ENCODE peak calls at places on chromosomes 12 and 14, in five cellular contexts. L, D, O, Z and Y are unnamed samples.

GRCh38 chr14:36604757-36605505 is 22.5 kb upstream of the NKX2-8 start:
- DNase-seq in L (peak), D (peak), O (no peak), Z (peak), Y (peak)

GRCh38 chr12:47740536-47741339 is 15.4 kb upstream of the ENDOU start:
- DNase-seq in L (no peak), D (no peak), O (no peak), Z (no peak), Y (no peak)

GRCh38 chr12:51788876-51789275 is 59.6 kb downstream of the FIGNL2 start:
- DNase-seq in L (no peak), D (no peak), O (no peak), Z (peak), Y (peak)

GRCh38 chr14:68236525-68236924 is 416.9 kb downstream of the RAD51B start:
- DNase-seq in L (no peak), D (no peak), O (no peak), Z (no peak), Y (no peak)

GRCh38 chr12:18794000-18794399 is 56.1 kb downstream of the CAPZA3 start:
- DNase-seq in L (no peak), D (no peak), O (no peak), Z (no peak), Y (no peak)

GRCh38 chr12:66120477-66120876 is 10.1 kb downstream of the LLPH start:
- DNase-seq in L (no peak), D (no peak), O (no peak), Z (no peak), Y (no peak)

GRCh38 chr12:116441292-116441691 is 117.9 kb upstream of the MAP1LC3B2 start:
- DNase-seq in L (no peak), D (no peak), O (no peak), Z (no peak), Y (peak)

GRCh38 chr12:51961834-51962233 is 10.3 kb downstream of the ACVR1B start:
- DNase-seq in L (no peak), D (no peak), O (no peak), Z (no peak), Y (no peak)

GRCh38 chr14:85852900-85853299 is 323.0 kb downstream of the FLRT2 start:
- DNase-seq in L (no peak), D (no peak), O (no peak), Z (peak), Y (no peak)

GRCh38 chr14:57574617-57575288 is 81.1 kb upstream of the CCDC198 start:
- DNase-seq in L (no peak), D (no peak), O (no peak), Z (peak), Y (no peak)

GRCh38 chr14:99872786-99873440 is 79.7 kb downstream of the EML1 start:
- DNase-seq in L (no peak), D (peak), O (peak), Z (peak), Y (peak)

GRCh38 chr12:71400481-71400880 is 39.1 kb upstream of the LGR5 start:
- DNase-seq in L (no peak), D (no peak), O (no peak), Z (no peak), Y (no peak)

GRCh38 chr12:96051756-96052155 is 16.4 kb upstream of the LTA4H start:
- DNase-seq in L (no peak), D (no peak), O (no peak), Z (no peak), Y (no peak)

GRCh38 chr12:123120452-123121166 is 30.3 kb downstream of the PITPNM2 start:
- DNase-seq in L (no peak), D (no peak), O (no peak), Z (no peak), Y (no peak)

GRCh38 chr12:98593351-98594049 is at the start of gene SLC25A3:
- DNase-seq in L (peak), D (peak), O (peak), Z (peak), Y (peak)

GRCh38 chr12:56683-57346 is 9.8 kb upstream of the IQSEC3 start:
- DNase-seq in L (peak), D (no peak), O (no peak), Z (peak), Y (no peak)

GRCh38 chr14:21308479-21309237 is 28.8 kb downstream of the RPGRIP1 start:
- DNase-seq in L (peak), D (peak), O (peak), Z (peak), Y (peak)

GRCh38 chr14:85514487-85514886 is 15.5 kb upstream of the FLRT2 start:
- DNase-seq in L (no peak), D (no peak), O (no peak), Z (no peak), Y (no peak)

GRCh38 chr14:91288876-91289275 is 44.4 kb upstream of the GPR68 start:
- DNase-seq in L (no peak), D (no peak), O (no peak), Z (no peak), Y (no peak)

GRCh38 chr14:101962503-101962874 is 1.9 kb upstream of the DYNC1H1 start:
- DNase-seq in L (no peak), D (no peak), O (no peak), Z (peak), Y (peak)

GRCh38 chr14:63933701-63934100 is 80.9 kb downstream of the SYNE2 start:
- DNase-seq in L (no peak), D (peak), O (no peak), Z (no peak), Y (no peak)

GRCh38 chr12:47882796-47883546 is 21.8 kb downstream of the VDR start:
- DNase-seq in L (no peak), D (no peak), O (no peak), Z (no peak), Y (no peak)

GRCh38 chr12:109726106-109726497 is 12.5 kb downstream of the FAM222A start:
- DNase-seq in L (no peak), D (no peak), O (no peak), Z (no peak), Y (no peak)

GRCh38 chr14:94992046-94992445 is 165.3 kb downstream of the DICER1 start:
- DNase-seq in L (no peak), D (no peak), O (no peak), Z (no peak), Y (no peak)

GRCh38 chr12:40054554-40055226 is 51.2 kb downstream of the SLC2A13 start:
- DNase-seq in L (no peak), D (no peak), O (no peak), Z (peak), Y (peak)

GRCh38 chr12:77830502-77830901 is at the start of gene NAV3:
- DNase-seq in L (no peak), D (no peak), O (no peak), Z (no peak), Y (no peak)

GRCh38 chr12:1517007-1517406 is 77.4 kb downstream of the FBXL14 start:
- DNase-seq in L (peak), D (no peak), O (no peak), Z (peak), Y (peak)

GRCh38 chr14:74618078-74618952 is 6.3 kb upstream of the LTBP2 start:
- DNase-seq in L (no peak), D (no peak), O (no peak), Z (peak), Y (peak)

GRCh38 chr12:6827437-6827894 is 741 bp upstream of the P3H3 start:
- DNase-seq in L (peak), D (peak), O (no peak), Z (peak), Y (peak)

GRCh38 chr12:2647186-2647585 is 147.6 kb upstream of the FKBP4 start:
- DNase-seq in L (no peak), D (no peak), O (no peak), Z (no peak), Y (no peak)

GRCh38 chr12:45235087-45236025 is 19.5 kb downstream of the ANO6 start:
- DNase-seq in L (peak), D (no peak), O (no peak), Z (peak), Y (peak)

GRCh38 chr14:99590746-99591555 is 13.1 kb downstream of the CCDC85C start:
- DNase-seq in L (no peak), D (no peak), O (no peak), Z (no peak), Y (peak)

DNA sequence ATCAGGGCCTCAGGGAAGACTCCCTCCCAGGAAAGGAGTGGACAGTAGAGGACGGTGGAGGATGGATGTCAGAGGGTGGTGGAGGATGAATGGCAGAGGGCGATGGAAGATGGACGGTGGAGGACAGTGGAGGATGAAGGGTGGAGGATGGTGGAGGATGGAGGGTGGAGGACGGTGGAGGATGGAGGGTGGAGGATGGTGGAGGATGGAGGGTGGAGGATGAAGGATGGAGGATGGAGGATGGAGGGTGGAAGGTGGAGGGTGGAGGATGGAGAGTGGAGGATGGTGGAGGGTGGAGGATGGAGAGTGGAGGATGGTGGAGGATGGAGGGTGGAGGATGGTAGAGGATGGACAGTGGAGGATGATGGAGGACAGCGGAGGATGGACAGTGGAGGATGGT is 95.9 kb downstream of the LRRC74A start:
- DNase-seq in L (no peak), D (no peak), O (no peak), Z (no peak), Y (no peak)
- H2BK5ac ChIP-seq in L (no peak), D (peak), O (peak), Z (no peak), Y (peak)

GRCh38 chr14:49971156-49972141 is 78.6 kb downstream of the ARF6 start:
- DNase-seq in L (no peak), D (no peak), O (no peak), Z (no peak), Y (peak)
- H2BK5ac ChIP-seq in L (no peak), D (no peak), O (no peak), Z (no peak), Y (peak)

GRCh38 chr12:31366104-31366621 is 40.2 kb upstream of the SINHCAF start:
- DNase-seq in L (no peak), D (no peak), O (no peak), Z (no peak), Y (no peak)

GRCh38 chr12:31370645-31371620 is 45.0 kb upstream of the SINHCAF start:
- DNase-seq in L (peak), D (peak), O (peak), Z (peak), Y (no peak)

GRCh38 chr12:31368666-31369361 is 42.9 kb upstream of the SINHCAF start:
- DNase-seq in L (peak), D (peak), O (no peak), Z (peak), Y (peak)

DNA sequence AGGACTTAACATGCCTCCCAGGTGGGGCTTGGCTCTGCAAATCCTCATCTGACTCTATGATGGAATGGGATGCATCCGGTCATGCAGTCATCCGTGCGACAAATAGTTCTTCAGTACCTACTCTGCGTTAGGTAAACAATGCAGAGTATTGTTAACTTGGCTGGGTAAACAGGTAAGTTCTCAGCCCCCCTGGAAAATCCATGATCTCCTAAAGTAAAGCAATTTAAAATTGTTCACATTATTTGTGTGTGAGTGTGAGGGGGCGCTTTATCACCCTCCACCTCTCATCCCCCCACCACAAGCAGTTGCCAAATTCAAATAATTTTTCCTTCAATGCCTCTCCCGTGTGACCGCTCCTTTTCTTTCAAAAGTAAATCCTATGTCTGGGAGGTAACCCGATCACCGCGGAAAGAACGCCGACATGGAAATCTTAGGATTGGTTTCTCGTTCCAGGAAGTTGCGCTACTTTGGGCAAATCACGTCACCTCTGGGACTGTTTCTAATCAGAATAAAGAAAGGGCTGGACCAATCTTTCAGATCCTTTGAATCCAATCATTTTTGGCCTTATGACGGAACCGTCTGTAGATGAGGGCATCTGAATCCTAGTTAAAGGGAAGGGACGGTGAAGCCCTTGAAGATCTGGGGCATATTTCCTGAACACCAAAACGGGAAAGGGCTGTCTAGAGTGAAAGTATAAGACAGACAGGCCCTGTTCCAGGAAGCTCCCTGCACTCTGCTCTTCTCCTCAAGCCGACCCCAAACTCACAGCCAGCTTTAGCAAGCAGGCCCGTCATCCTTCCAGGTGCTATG is 44.0 kb upstream of the SINHCAF start:
- DNase-seq in L (peak), D (peak), O (no peak), Z (peak), Y (peak)
- H2BK5ac ChIP-seq in L (peak), D (peak), O (peak), Z (peak), Y (no peak)

GRCh38 chr14:31401369-31401932 is 18.9 kb downstream of the HEATR5A start:
- DNase-seq in L (no peak), D (no peak), O (no peak), Z (no peak), Y (no peak)
- H2BK5ac ChIP-seq in L (no peak), D (no peak), O (no peak), Z (no peak), Y (no peak)

DNA sequence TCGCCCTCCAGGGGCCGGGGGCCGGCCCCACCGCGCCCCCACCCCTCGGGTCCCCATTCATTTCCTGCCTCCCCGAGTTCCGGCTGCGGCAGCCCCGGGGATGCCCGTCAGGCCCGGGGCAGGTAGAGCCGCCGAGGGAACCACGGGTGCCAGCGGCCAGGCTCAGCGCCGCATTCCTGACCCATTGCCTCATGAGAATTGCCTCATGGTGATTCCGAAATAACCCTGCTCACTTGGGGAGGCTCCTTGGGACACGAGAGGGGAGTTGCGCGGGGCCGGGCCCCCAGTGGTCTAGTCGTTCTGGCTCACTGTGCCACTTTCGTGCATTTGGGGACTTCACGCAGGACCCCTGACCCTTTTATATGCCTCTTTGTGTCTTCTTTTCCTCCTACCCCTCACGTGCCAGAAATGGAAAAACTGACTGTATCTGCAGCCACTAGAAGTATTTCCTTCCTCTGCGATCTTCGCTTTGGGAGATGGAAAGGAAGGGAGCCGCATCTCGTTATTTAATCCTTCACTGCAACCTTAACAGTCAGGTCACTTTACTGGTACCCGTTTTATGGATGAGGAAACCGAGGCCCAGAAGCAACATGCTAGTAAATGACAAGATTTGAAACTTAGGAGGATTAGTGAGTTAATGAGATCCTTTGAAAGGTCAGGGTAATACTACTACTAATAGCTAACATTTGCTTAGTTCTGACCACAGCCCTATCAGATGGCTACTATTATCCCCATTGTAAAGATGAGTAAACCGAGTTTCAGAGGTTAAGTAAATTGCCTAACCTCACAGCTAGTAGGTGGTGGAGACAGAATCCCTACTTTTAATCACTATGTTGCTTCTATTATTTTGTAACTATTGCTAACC is 754 bp downstream of the PTPN11 start:
- DNase-seq in L (peak), D (peak), O (no peak), Z (peak), Y (peak)
- H2BK5ac ChIP-seq in L (no peak), D (peak), O (peak), Z (no peak), Y (peak)

GRCh38 chr12:125983094-125983783 is 918.0 kb downstream of the AACS start:
- DNase-seq in L (peak), D (peak), O (peak), Z (peak), Y (no peak)
- H2BK5ac ChIP-seq in L (no peak), D (peak), O (peak), Z (peak), Y (no peak)

DNA sequence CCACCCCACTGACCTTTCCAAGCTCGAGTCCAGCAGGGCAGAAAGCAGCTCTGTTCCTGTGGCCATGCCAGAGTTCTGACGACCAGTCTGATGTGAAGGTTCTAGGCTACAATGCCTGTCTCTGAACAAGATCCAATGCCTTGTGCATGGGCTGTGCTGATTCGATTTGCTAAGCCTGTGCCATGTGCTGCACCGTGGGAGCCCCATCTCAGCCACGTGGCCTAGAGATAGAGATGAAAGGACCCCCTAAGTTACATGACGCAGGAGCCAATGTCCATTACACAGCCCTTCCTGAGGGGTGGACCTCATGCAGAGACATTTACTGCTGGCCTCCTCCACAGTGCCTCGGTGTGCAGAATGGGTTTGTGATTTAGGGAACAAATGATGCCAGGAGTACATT is 256.0 kb downstream of the SLC15A4 start:
- DNase-seq in L (no peak), D (no peak), O (no peak), Z (no peak), Y (no peak)
- H2BK5ac ChIP-seq in L (no peak), D (no peak), O (no peak), Z (no peak), Y (no peak)